ENCODE peak calls at places on chromosomes 5 and 9, in four cellular contexts. W, J, Z and Y are unnamed samples.

GRCh38 chr5:132388244-132389050 is 18.9 kb downstream of the SLC22A5 start:
- DNase-seq in Z (no peak), W (peak), J (no peak), Y (no peak)

GRCh38 chr5:119355244-119355635 is 579 bp upstream of the TNFAIP8 start:
- DNase-seq in W (peak), J (no peak), Z (no peak), Y (no peak)

GRCh38 chr5:95284512-95285405 is at the start of gene MCTP1:
- DNase-seq in W (peak), J (no peak), Z (peak), Y (peak)

GRCh38 chr5:37714756-37715155 is 125.1 kb downstream of the GDNF start:
- DNase-seq in W (no peak), J (no peak), Z (no peak), Y (no peak)

GRCh38 chr5:37838152-37838932 is 1.5 kb downstream of the GDNF start:
- DNase-seq in J (no peak), W (peak), Z (peak), Y (peak)

GRCh38 chr9:121322037-121322736 is 47.9 kb downstream of the STOM start:
- DNase-seq in Z (no peak), W (peak), J (no peak), Y (no peak)

GRCh38 chr5:158178535-158178934 is 319.6 kb upstream of the CLINT1 start:
- DNase-seq in W (no peak), J (no peak), Z (no peak), Y (no peak)

GRCh38 chr5:132203916-132204315 is 23.7 kb downstream of the P4HA2 start:
- DNase-seq in Z (no peak), W (no peak), J (no peak), Y (no peak)

GRCh38 chr9:136546697-136547481 is 1.0 kb upstream of the NOTCH1 start:
- DNase-seq in W (peak), Z (no peak), J (peak), Y (no peak)

GRCh38 chr9:127589955-127590370 is 22.1 kb upstream of the STXBP1 start:
- DNase-seq in Z (peak), W (peak), J (peak), Y (peak)

GRCh38 chr9:81150016-81150625 is 539.2 kb downstream of the TLE1 start:
- DNase-seq in W (no peak), J (no peak), Z (no peak), Y (no peak)

GRCh38 chr5:113378960-113379541 is 55.7 kb downstream of the TSSK1B start:
- DNase-seq in W (peak), J (peak), Z (peak), Y (peak)

GRCh38 chr9:86921141-86921868 is 26.0 kb downstream of the GAS1 start:
- DNase-seq in W (no peak), Z (no peak), J (no peak), Y (no peak)

GRCh38 chr9:91378695-91379127 is 17.0 kb upstream of the AUH start:
- DNase-seq in W (peak), Z (no peak), J (no peak), Y (no peak)

GRCh38 chr9:86202338-86202882 is 57.0 kb downstream of the C9orf153 start:
- DNase-seq in Z (peak), J (peak), W (peak), Y (peak)

GRCh38 chr9:127580879-127581278 is 31.2 kb upstream of the STXBP1 start:
- DNase-seq in J (no peak), W (no peak), Z (no peak), Y (no peak)

GRCh38 chr9:86868611-86869010 is 78.7 kb downstream of the GAS1 start:
- DNase-seq in W (no peak), Z (no peak), J (no peak), Y (no peak)

GRCh38 chr9:21027295-21027694 is 4.1 kb downstream of the HACD4 start:
- DNase-seq in J (no peak), Z (no peak), W (peak), Y (no peak)

GRCh38 chr9:18142964-18143363 is 331.0 kb upstream of the ADAMTSL1 start:
- DNase-seq in W (peak), Z (no peak), J (no peak), Y (no peak)

GRCh38 chr9:114168281-114169028 is 13.1 kb downstream of the COL27A1 start:
- DNase-seq in Z (no peak), J (no peak), W (no peak), Y (no peak)

GRCh38 chr5:53877243-53877642 is 316.8 kb downstream of the NDUFS4 start:
- DNase-seq in Z (no peak), W (peak), J (no peak), Y (no peak)

GRCh38 chr5:12883395-12883794 is 979.1 kb upstream of the CTNND2 start:
- DNase-seq in Z (no peak), J (no peak), W (peak), Y (no peak)

GRCh38 chr9:9603345-9603744 is 1009.5 kb downstream of the PTPRD start:
- DNase-seq in Z (no peak), J (no peak), W (no peak), Y (no peak)